ENCODE peak calls at places on chromosome 4, in four cellular contexts. One of them, this sample, is unnamed.

GRCh38 chr4:10733016-10733415 is 48.4 kb upstream of the CLNK start:
- DNase-seq in type B pancreatic cell: no peak
- DNase-seq in activated naive CD4-positive, alpha-beta T cell treated with Interleukin-2 at 50 U/mL for 16 hours: no peak
- DNase-seq in mucosa of gallbladder: no peak
- DNase-seq in this sample: no peak

GRCh38 chr4:70190579-70190978 is 4.9 kb upstream of the ODAM start:
- DNase-seq in type B pancreatic cell: no peak
- DNase-seq in activated naive CD4-positive, alpha-beta T cell treated with Interleukin-2 at 50 U/mL for 16 hours: no peak
- DNase-seq in mucosa of gallbladder: no peak
- DNase-seq in this sample: no peak

GRCh38 chr4:168693750-168694470 is 197.1 kb downstream of the PALLD start:
- DNase-seq in type B pancreatic cell: no peak
- DNase-seq in activated naive CD4-positive, alpha-beta T cell treated with Interleukin-2 at 50 U/mL for 16 hours: no peak
- DNase-seq in mucosa of gallbladder: no peak
- DNase-seq in this sample: no peak

GRCh38 chr4:173318648-173319211 is 15.4 kb downstream of the HMGB2 start:
- DNase-seq in type B pancreatic cell: no peak
- DNase-seq in activated naive CD4-positive, alpha-beta T cell treated with Interleukin-2 at 50 U/mL for 16 hours: no peak
- DNase-seq in mucosa of gallbladder: no peak
- DNase-seq in this sample: peak; percentile 80

GRCh38 chr4:141023051-141023450 is 110.2 kb downstream of the RNF150 start:
- DNase-seq in type B pancreatic cell: no peak
- DNase-seq in activated naive CD4-positive, alpha-beta T cell treated with Interleukin-2 at 50 U/mL for 16 hours: no peak
- DNase-seq in mucosa of gallbladder: no peak
- DNase-seq in this sample: no peak

GRCh38 chr4:8320386-8320750 is 50.8 kb downstream of the HTRA3 start:
- DNase-seq in type B pancreatic cell: peak; percentile 47
- DNase-seq in activated naive CD4-positive, alpha-beta T cell treated with Interleukin-2 at 50 U/mL for 16 hours: no peak
- DNase-seq in mucosa of gallbladder: no peak
- DNase-seq in this sample: no peak

GRCh38 chr4:79893441-79893840 is 179.6 kb downstream of the ANTXR2 start:
- DNase-seq in type B pancreatic cell: no peak
- DNase-seq in activated naive CD4-positive, alpha-beta T cell treated with Interleukin-2 at 50 U/mL for 16 hours: no peak
- DNase-seq in mucosa of gallbladder: no peak
- DNase-seq in this sample: no peak

GRCh38 chr4:65798498-65799127 is 128.3 kb upstream of the EPHA5 start:
- DNase-seq in type B pancreatic cell: no peak
- DNase-seq in activated naive CD4-positive, alpha-beta T cell treated with Interleukin-2 at 50 U/mL for 16 hours: no peak
- DNase-seq in mucosa of gallbladder: no peak
- DNase-seq in this sample: no peak

GRCh38 chr4:54073481-54073880 is 9.1 kb upstream of the CHIC2 start:
- DNase-seq in type B pancreatic cell: no peak
- DNase-seq in activated naive CD4-positive, alpha-beta T cell treated with Interleukin-2 at 50 U/mL for 16 hours: no peak
- DNase-seq in mucosa of gallbladder: no peak
- DNase-seq in this sample: no peak

GRCh38 chr4:83248486-83248885 is 36.1 kb downstream of the COQ2 start:
- DNase-seq in type B pancreatic cell: no peak
- DNase-seq in activated naive CD4-positive, alpha-beta T cell treated with Interleukin-2 at 50 U/mL for 16 hours: no peak
- DNase-seq in mucosa of gallbladder: no peak
- DNase-seq in this sample: no peak

GRCh38 chr4:174450051-174450450 is 72.2 kb downstream of the HPGD start:
- DNase-seq in type B pancreatic cell: no peak
- DNase-seq in activated naive CD4-positive, alpha-beta T cell treated with Interleukin-2 at 50 U/mL for 16 hours: no peak
- DNase-seq in mucosa of gallbladder: no peak
- DNase-seq in this sample: no peak

GRCh38 chr4:6873291-6873690 is 36.3 kb upstream of the TBC1D14 start:
- DNase-seq in type B pancreatic cell: no peak
- DNase-seq in activated naive CD4-positive, alpha-beta T cell treated with Interleukin-2 at 50 U/mL for 16 hours: no peak
- DNase-seq in mucosa of gallbladder: no peak
- DNase-seq in this sample: no peak

GRCh38 chr4:39324446-39324845 is 41.7 kb downstream of the RFC1 start:
- DNase-seq in type B pancreatic cell: no peak
- DNase-seq in activated naive CD4-positive, alpha-beta T cell treated with Interleukin-2 at 50 U/mL for 16 hours: no peak
- DNase-seq in mucosa of gallbladder: no peak
- DNase-seq in this sample: no peak

GRCh38 chr4:102754044-102754443 is 6.7 kb downstream of the MANBA start:
- DNase-seq in type B pancreatic cell: no peak
- DNase-seq in activated naive CD4-positive, alpha-beta T cell treated with Interleukin-2 at 50 U/mL for 16 hours: no peak
- DNase-seq in mucosa of gallbladder: no peak
- DNase-seq in this sample: no peak

GRCh38 chr4:102780476-102781144 is 19.8 kb upstream of the MANBA start:
- DNase-seq in type B pancreatic cell: no peak
- DNase-seq in activated naive CD4-positive, alpha-beta T cell treated with Interleukin-2 at 50 U/mL for 16 hours: no peak
- DNase-seq in mucosa of gallbladder: peak; percentile 34
- DNase-seq in this sample: no peak

GRCh38 chr4:169070071-169070894 is 60.2 kb upstream of the CBR4 start:
- DNase-seq in type B pancreatic cell: peak; percentile 72
- DNase-seq in activated naive CD4-positive, alpha-beta T cell treated with Interleukin-2 at 50 U/mL for 16 hours: no peak
- DNase-seq in mucosa of gallbladder: peak; percentile 80
- DNase-seq in this sample: no peak

GRCh38 chr4:184261246-184261645 is 43.6 kb upstream of the ENPP6 start:
- DNase-seq in type B pancreatic cell: no peak
- DNase-seq in activated naive CD4-positive, alpha-beta T cell treated with Interleukin-2 at 50 U/mL for 16 hours: no peak
- DNase-seq in mucosa of gallbladder: no peak
- DNase-seq in this sample: no peak

GRCh38 chr4:133147922-133148689 is 988 bp upstream of the PCDH10 start:
- DNase-seq in type B pancreatic cell: peak; percentile 71
- DNase-seq in activated naive CD4-positive, alpha-beta T cell treated with Interleukin-2 at 50 U/mL for 16 hours: no peak
- DNase-seq in mucosa of gallbladder: no peak
- DNase-seq in this sample: peak; percentile 35

GRCh38 chr4:73308286-73308685 is 49.7 kb upstream of the ANKRD17 start:
- DNase-seq in type B pancreatic cell: no peak
- DNase-seq in activated naive CD4-positive, alpha-beta T cell treated with Interleukin-2 at 50 U/mL for 16 hours: no peak
- DNase-seq in mucosa of gallbladder: no peak
- DNase-seq in this sample: no peak

GRCh38 chr4:113684534-113685091 is 76.9 kb downstream of the CAMK2D start:
- DNase-seq in type B pancreatic cell: no peak
- DNase-seq in activated naive CD4-positive, alpha-beta T cell treated with Interleukin-2 at 50 U/mL for 16 hours: peak; percentile 29
- DNase-seq in mucosa of gallbladder: peak; percentile 57
- DNase-seq in this sample: no peak

GRCh38 chr4:87543835-87544461 is 14.8 kb upstream of the SPARCL1 start:
- DNase-seq in type B pancreatic cell: no peak
- DNase-seq in activated naive CD4-positive, alpha-beta T cell treated with Interleukin-2 at 50 U/mL for 16 hours: no peak
- DNase-seq in mucosa of gallbladder: no peak
- DNase-seq in this sample: peak; percentile 3

GRCh38 chr4:156321203-156321602 is 367.5 kb upstream of the CTSO start:
- DNase-seq in type B pancreatic cell: no peak
- DNase-seq in activated naive CD4-positive, alpha-beta T cell treated with Interleukin-2 at 50 U/mL for 16 hours: no peak
- DNase-seq in mucosa of gallbladder: no peak
- DNase-seq in this sample: no peak

GRCh38 chr4:36165256-36166005 is 78.9 kb downstream of the ARAP2 start:
- DNase-seq in type B pancreatic cell: no peak
- DNase-seq in activated naive CD4-positive, alpha-beta T cell treated with Interleukin-2 at 50 U/mL for 16 hours: no peak
- DNase-seq in mucosa of gallbladder: no peak
- DNase-seq in this sample: no peak

GRCh38 chr4:76003015-76003414 is 4.3 kb downstream of the CXCL9 start:
- DNase-seq in type B pancreatic cell: no peak
- DNase-seq in activated naive CD4-positive, alpha-beta T cell treated with Interleukin-2 at 50 U/mL for 16 hours: no peak
- DNase-seq in mucosa of gallbladder: no peak
- DNase-seq in this sample: no peak

GRCh38 chr4:73343432-73343831 is 60.7 kb upstream of the ALB start:
- DNase-seq in type B pancreatic cell: no peak
- DNase-seq in activated naive CD4-positive, alpha-beta T cell treated with Interleukin-2 at 50 U/mL for 16 hours: no peak
- DNase-seq in mucosa of gallbladder: no peak
- DNase-seq in this sample: no peak

GRCh38 chr4:83582289-83582756 is 46.4 kb downstream of the GPAT3 start:
- DNase-seq in type B pancreatic cell: no peak
- DNase-seq in activated naive CD4-positive, alpha-beta T cell treated with Interleukin-2 at 50 U/mL for 16 hours: no peak
- DNase-seq in mucosa of gallbladder: peak; percentile 63
- DNase-seq in this sample: no peak